ENCODE peak calls at places on chromosomes 12 and 14, in five cellular contexts. One of them, this sample, is unnamed.

GRCh38 chr14:24389266-24389855 is 9.4 kb upstream of the NYNRIN start:
- DNase-seq in IMR-90: peak
- DNase-seq in foreskin fibroblast: peak
- DNase-seq in GM12864: no peak
- DNase-seq in astrocyte of the spinal cord: no peak
- DNase-seq in this sample: peak

GRCh38 chr12:46384451-46385301 is 12.1 kb upstream of the SLC38A2 start:
- DNase-seq in IMR-90: no peak
- DNase-seq in foreskin fibroblast: no peak
- DNase-seq in GM12864: no peak
- DNase-seq in astrocyte of the spinal cord: no peak
- DNase-seq in this sample: peak

GRCh38 chr14:61537567-61538463 is 157.5 kb upstream of the HIF1A start:
- DNase-seq in IMR-90: peak
- DNase-seq in foreskin fibroblast: peak
- DNase-seq in GM12864: no peak
- DNase-seq in astrocyte of the spinal cord: peak
- DNase-seq in this sample: peak

GRCh38 chr14:90733139-90733808 is 83.0 kb downstream of the TTC7B start:
- DNase-seq in IMR-90: no peak
- DNase-seq in foreskin fibroblast: no peak
- DNase-seq in GM12864: no peak
- DNase-seq in astrocyte of the spinal cord: no peak
- DNase-seq in this sample: no peak

GRCh38 chr12:132285311-132285741 is 44.1 kb downstream of the GALNT9 start:
- DNase-seq in IMR-90: no peak
- DNase-seq in foreskin fibroblast: no peak
- DNase-seq in GM12864: no peak
- DNase-seq in astrocyte of the spinal cord: no peak
- DNase-seq in this sample: no peak

GRCh38 chr12:101455685-101456084 is 19.5 kb upstream of the SPIC start:
- DNase-seq in IMR-90: no peak
- DNase-seq in foreskin fibroblast: no peak
- DNase-seq in GM12864: no peak
- DNase-seq in astrocyte of the spinal cord: no peak
- DNase-seq in this sample: no peak

GRCh38 chr12:66916189-66916588 is 237.3 kb upstream of the GRIP1 start:
- DNase-seq in IMR-90: no peak
- DNase-seq in foreskin fibroblast: no peak
- DNase-seq in GM12864: no peak
- DNase-seq in astrocyte of the spinal cord: no peak
- DNase-seq in this sample: no peak

GRCh38 chr12:64810831-64811230 is 13.6 kb upstream of the TBC1D30 start:
- DNase-seq in IMR-90: no peak
- DNase-seq in foreskin fibroblast: peak
- DNase-seq in GM12864: no peak
- DNase-seq in astrocyte of the spinal cord: no peak
- DNase-seq in this sample: no peak

GRCh38 chr12:71748081-71748850 is 6.4 kb upstream of the RAB21 start:
- DNase-seq in IMR-90: no peak
- DNase-seq in foreskin fibroblast: no peak
- DNase-seq in GM12864: no peak
- DNase-seq in astrocyte of the spinal cord: no peak
- DNase-seq in this sample: no peak

GRCh38 chr14:59296508-59296907 is 108.0 kb downstream of the DAAM1 start:
- DNase-seq in IMR-90: no peak
- DNase-seq in foreskin fibroblast: no peak
- DNase-seq in GM12864: no peak
- DNase-seq in astrocyte of the spinal cord: no peak
- DNase-seq in this sample: no peak

GRCh38 chr12:52191841-52192791 is at the start of gene KRT80:
- DNase-seq in IMR-90: peak
- DNase-seq in foreskin fibroblast: peak
- DNase-seq in GM12864: no peak
- DNase-seq in astrocyte of the spinal cord: peak
- DNase-seq in this sample: peak

GRCh38 chr14:51246032-51246431 is 6.0 kb downstream of the TMX1 start:
- DNase-seq in IMR-90: no peak
- DNase-seq in foreskin fibroblast: no peak
- DNase-seq in GM12864: no peak
- DNase-seq in astrocyte of the spinal cord: no peak
- DNase-seq in this sample: no peak

GRCh38 chr14:61388173-61388975 is 67.0 kb downstream of the PRKCH start:
- DNase-seq in IMR-90: no peak
- DNase-seq in foreskin fibroblast: peak
- DNase-seq in GM12864: peak
- DNase-seq in astrocyte of the spinal cord: peak
- DNase-seq in this sample: peak

GRCh38 chr12:121812320-121812871 is 8.6 kb downstream of the SETD1B start:
- DNase-seq in IMR-90: peak
- DNase-seq in foreskin fibroblast: peak
- DNase-seq in GM12864: no peak
- DNase-seq in astrocyte of the spinal cord: peak
- DNase-seq in this sample: peak

GRCh38 chr14:96139169-96139568 is 65.5 kb upstream of the BDKRB2 start:
- DNase-seq in IMR-90: no peak
- DNase-seq in foreskin fibroblast: no peak
- DNase-seq in GM12864: no peak
- DNase-seq in astrocyte of the spinal cord: no peak
- DNase-seq in this sample: no peak

GRCh38 chr12:28890664-28891063 is 258.4 kb upstream of the FAR2 start:
- DNase-seq in IMR-90: no peak
- DNase-seq in foreskin fibroblast: no peak
- DNase-seq in GM12864: no peak
- DNase-seq in astrocyte of the spinal cord: no peak
- DNase-seq in this sample: no peak

GRCh38 chr12:94649349-94650142 is 811 bp downstream of the TMCC3 start:
- DNase-seq in IMR-90: peak
- DNase-seq in foreskin fibroblast: peak
- DNase-seq in GM12864: no peak
- DNase-seq in astrocyte of the spinal cord: peak
- DNase-seq in this sample: peak

GRCh38 chr14:58072288-58073071 is 79.5 kb downstream of the ARMH4 start:
- DNase-seq in IMR-90: peak
- DNase-seq in foreskin fibroblast: peak
- DNase-seq in GM12864: peak
- DNase-seq in astrocyte of the spinal cord: peak
- DNase-seq in this sample: peak

GRCh38 chr14:53358166-53358565 is 205.0 kb upstream of the DDHD1 start:
- DNase-seq in IMR-90: no peak
- DNase-seq in foreskin fibroblast: no peak
- DNase-seq in GM12864: no peak
- DNase-seq in astrocyte of the spinal cord: no peak
- DNase-seq in this sample: no peak

GRCh38 chr12:93894391-93895095 is 217.4 kb downstream of the CRADD start:
- DNase-seq in IMR-90: peak
- DNase-seq in foreskin fibroblast: peak
- DNase-seq in GM12864: no peak
- DNase-seq in astrocyte of the spinal cord: peak
- DNase-seq in this sample: peak

GRCh38 chr12:122086088-122086487 is 7.5 kb downstream of the MLXIP start:
- DNase-seq in IMR-90: no peak
- DNase-seq in foreskin fibroblast: no peak
- DNase-seq in GM12864: no peak
- DNase-seq in astrocyte of the spinal cord: no peak
- DNase-seq in this sample: no peak

GRCh38 chr12:92288533-92288932 is 142.9 kb upstream of the BTG1 start:
- DNase-seq in IMR-90: no peak
- DNase-seq in foreskin fibroblast: no peak
- DNase-seq in GM12864: no peak
- DNase-seq in astrocyte of the spinal cord: no peak
- DNase-seq in this sample: no peak

GRCh38 chr12:110199360-110200123 is 75.4 kb downstream of the IFT81 start:
- DNase-seq in IMR-90: peak
- DNase-seq in foreskin fibroblast: peak
- DNase-seq in GM12864: no peak
- DNase-seq in astrocyte of the spinal cord: peak
- DNase-seq in this sample: peak

GRCh38 chr12:116222358-116222757 is 55.1 kb downstream of the MED13L start:
- DNase-seq in IMR-90: peak
- DNase-seq in foreskin fibroblast: peak
- DNase-seq in GM12864: no peak
- DNase-seq in astrocyte of the spinal cord: peak
- DNase-seq in this sample: peak

GRCh38 chr14:93544212-93544611 is 113.5 kb downstream of the UNC79 start:
- DNase-seq in IMR-90: no peak
- DNase-seq in foreskin fibroblast: no peak
- DNase-seq in GM12864: no peak
- DNase-seq in astrocyte of the spinal cord: no peak
- DNase-seq in this sample: no peak

GRCh38 chr12:52042706-52043385 is 8.4 kb upstream of the NR4A1 start:
- DNase-seq in IMR-90: no peak
- DNase-seq in foreskin fibroblast: no peak
- DNase-seq in GM12864: no peak
- DNase-seq in astrocyte of the spinal cord: no peak
- DNase-seq in this sample: no peak

GRCh38 chr14:35385042-35385839 is 19.3 kb downstream of the NFKBIA start:
- DNase-seq in IMR-90: peak
- DNase-seq in foreskin fibroblast: peak
- DNase-seq in GM12864: no peak
- DNase-seq in astrocyte of the spinal cord: peak
- DNase-seq in this sample: peak

GRCh38 chr14:53630336-53630735 is 326.3 kb downstream of the BMP4 start:
- DNase-seq in IMR-90: no peak
- DNase-seq in foreskin fibroblast: no peak
- DNase-seq in GM12864: no peak
- DNase-seq in astrocyte of the spinal cord: peak
- DNase-seq in this sample: no peak

GRCh38 chr14:25049127-25049558 is 804 bp downstream of the STXBP6 start:
- DNase-seq in IMR-90: no peak
- DNase-seq in foreskin fibroblast: peak
- DNase-seq in GM12864: no peak
- DNase-seq in astrocyte of the spinal cord: peak
- DNase-seq in this sample: peak

GRCh38 chr14:103391048-103391447 is 5.8 kb downstream of the MARK3 start:
- DNase-seq in IMR-90: peak
- DNase-seq in foreskin fibroblast: peak
- DNase-seq in GM12864: no peak
- DNase-seq in astrocyte of the spinal cord: peak
- DNase-seq in this sample: peak

GRCh38 chr12:24991209-24992049 is 42.5 kb upstream of the BCAT1 start:
- DNase-seq in IMR-90: peak
- DNase-seq in foreskin fibroblast: peak
- DNase-seq in GM12864: peak
- DNase-seq in astrocyte of the spinal cord: peak
- DNase-seq in this sample: peak

DNA sequence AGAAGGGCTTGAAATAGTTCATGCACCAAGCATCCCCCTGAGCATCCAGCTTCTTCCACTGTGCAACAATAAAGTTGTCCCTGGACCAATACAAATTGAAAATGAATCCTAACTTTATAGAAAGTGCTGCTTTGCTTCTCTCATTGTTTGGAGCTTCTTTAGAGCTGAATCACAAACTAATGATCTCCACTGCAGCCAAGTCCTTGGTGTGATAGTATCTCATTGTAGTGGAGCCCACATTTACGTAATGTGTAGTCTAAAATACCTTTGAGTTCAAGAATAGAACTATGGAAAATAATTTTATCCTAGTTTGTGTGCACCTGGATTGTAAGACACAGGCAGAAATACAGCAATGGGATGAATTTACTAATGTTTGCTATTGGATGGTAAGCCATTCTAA is 319.9 kb downstream of the EGLN3 start:
- DNase-seq in IMR-90: no peak
- DNase-seq in foreskin fibroblast: no peak
- DNase-seq in GM12864: no peak
- DNase-seq in astrocyte of the spinal cord: no peak
- DNase-seq in this sample: peak
- TF ChIP-seq CTCF in IMR-90: no peak
- TF ChIP-seq CTCF in foreskin fibroblast: no peak
- TF ChIP-seq CTCF in GM12864: no peak
- TF ChIP-seq CTCF in astrocyte of the spinal cord: no peak
- TF ChIP-seq CTCF in this sample: no peak

GRCh38 chr12:11861864-11862600 is 208.7 kb upstream of the BCL2L14 start:
- DNase-seq in IMR-90: no peak
- DNase-seq in foreskin fibroblast: no peak
- DNase-seq in GM12864: no peak
- DNase-seq in astrocyte of the spinal cord: no peak
- DNase-seq in this sample: no peak
- H3K4me3 ChIP-seq in IMR-90: no peak
- H3K4me3 ChIP-seq in foreskin fibroblast: no peak
- H3K4me3 ChIP-seq in GM12864: no peak
- H3K4me3 ChIP-seq in astrocyte of the spinal cord: no peak
- H3K4me3 ChIP-seq in this sample: no peak

GRCh38 chr12:2691001-2691339 is 103.8 kb upstream of the FKBP4 start:
- DNase-seq in IMR-90: peak
- DNase-seq in foreskin fibroblast: peak
- DNase-seq in GM12864: no peak
- DNase-seq in astrocyte of the spinal cord: peak
- DNase-seq in this sample: no peak

GRCh38 chr12:2692156-2692555 is 102.6 kb upstream of the FKBP4 start:
- DNase-seq in IMR-90: no peak
- DNase-seq in foreskin fibroblast: no peak
- DNase-seq in GM12864: no peak
- DNase-seq in astrocyte of the spinal cord: no peak
- DNase-seq in this sample: no peak

GRCh38 chr12:2693980-2694379 is 100.8 kb upstream of the FKBP4 start:
- DNase-seq in IMR-90: no peak
- DNase-seq in foreskin fibroblast: no peak
- DNase-seq in GM12864: no peak
- DNase-seq in astrocyte of the spinal cord: no peak
- DNase-seq in this sample: no peak

GRCh38 chr12:2691340-2692111 is 103.2 kb upstream of the FKBP4 start:
- DNase-seq in IMR-90: no peak
- DNase-seq in foreskin fibroblast: peak
- DNase-seq in GM12864: peak
- DNase-seq in astrocyte of the spinal cord: no peak
- DNase-seq in this sample: no peak

DNA sequence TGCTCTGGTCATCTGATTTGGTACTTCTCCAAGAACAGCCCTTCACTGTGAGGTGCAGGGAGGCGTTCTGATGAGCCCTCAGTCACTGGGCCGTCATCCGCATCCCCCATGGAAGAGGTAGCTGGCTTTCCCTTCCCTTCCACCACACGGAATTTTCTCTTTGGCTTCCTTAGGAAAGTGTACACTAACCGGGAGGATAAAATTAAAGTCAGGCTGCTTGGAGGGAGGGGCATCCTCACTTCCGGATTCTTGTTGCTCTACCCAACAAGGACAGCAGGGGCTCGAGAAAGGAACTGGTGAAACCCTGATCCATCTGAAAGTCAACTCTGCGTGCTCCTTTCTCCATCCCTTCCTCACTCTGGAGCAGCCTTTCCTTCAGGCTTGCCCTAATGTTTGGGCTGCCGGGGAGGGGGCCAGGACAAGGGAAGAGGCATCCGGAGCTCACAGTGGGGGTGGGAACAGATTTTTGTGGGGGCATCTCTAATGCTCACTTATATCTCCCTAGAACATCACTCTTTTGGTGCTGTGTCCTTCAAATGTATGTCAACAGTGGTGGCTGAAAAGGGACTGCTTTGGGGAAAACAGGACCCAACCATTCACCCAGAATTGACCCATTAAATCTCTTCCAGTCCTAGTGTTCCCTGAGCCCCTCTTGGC is 101.4 kb upstream of the FKBP4 start:
- DNase-seq in IMR-90: no peak
- DNase-seq in foreskin fibroblast: no peak
- DNase-seq in GM12864: no peak
- DNase-seq in astrocyte of the spinal cord: no peak
- DNase-seq in this sample: no peak
- TF ChIP-seq CTCF in IMR-90: no peak
- TF ChIP-seq CTCF in foreskin fibroblast: no peak
- TF ChIP-seq CTCF in GM12864: peak
- TF ChIP-seq CTCF in astrocyte of the spinal cord: no peak
- TF ChIP-seq CTCF in this sample: no peak

GRCh38 chr14:89340782-89341181 is 76.3 kb downstream of the FOXN3 start:
- DNase-seq in IMR-90: no peak
- DNase-seq in foreskin fibroblast: peak
- DNase-seq in GM12864: no peak
- DNase-seq in astrocyte of the spinal cord: no peak
- DNase-seq in this sample: no peak
- H3K4me3 ChIP-seq in IMR-90: no peak
- H3K4me3 ChIP-seq in foreskin fibroblast: no peak
- H3K4me3 ChIP-seq in GM12864: no peak
- H3K4me3 ChIP-seq in astrocyte of the spinal cord: no peak
- H3K4me3 ChIP-seq in this sample: no peak

This sample was measured in fibroblast of the aortic adventitia.